ENCODE peak calls at places on chromosomes 5 and 9, in ten cellular contexts. One of them, this sample, is unnamed.

GRCh38 chr9:73042155-73042554 is 89.3 kb upstream of the ALDH1A1 start:
- DNase-seq in astrocyte of the cerebellum: peak; percentile 19
- DNase-seq in kidney epithelial cell: peak; percentile 10
- DNase-seq in transverse colon: no peak
- DNase-seq in GM23338: no peak
- DNase-seq in neural crest cell: no peak
- DNase-seq in left ventricle myocardium inferior: no peak
- DNase-seq in AG04449: no peak
- DNase-seq in MCF 10A: no peak
- DNase-seq in epithelial cell of esophagus: peak; percentile 17
- DNase-seq in this sample: no peak

GRCh38 chr5:80246995-80247729 is 8.7 kb downstream of the SERINC5 start:
- DNase-seq in kidney epithelial cell: peak; percentile 97
- DNase-seq in epithelial cell of esophagus: peak; percentile 99
- DNase-seq in left ventricle myocardium inferior: peak; percentile 32
- DNase-seq in GM23338: peak; percentile 81
- DNase-seq in neural crest cell: no peak
- DNase-seq in transverse colon: peak; percentile 73
- DNase-seq in AG04449: peak; percentile 82
- DNase-seq in MCF 10A: peak; percentile 90
- DNase-seq in astrocyte of the cerebellum: peak; percentile 81
- DNase-seq in this sample: no peak

GRCh38 chr9:28073278-28073677 is 500.0 kb upstream of the C9orf72 start:
- DNase-seq in transverse colon: no peak
- DNase-seq in MCF 10A: peak; percentile 65
- DNase-seq in kidney epithelial cell: peak; percentile 10
- DNase-seq in neural crest cell: peak; percentile 16
- DNase-seq in epithelial cell of esophagus: peak; percentile 69
- DNase-seq in left ventricle myocardium inferior: no peak
- DNase-seq in GM23338: peak; percentile 84
- DNase-seq in AG04449: no peak
- DNase-seq in astrocyte of the cerebellum: peak; percentile 33
- DNase-seq in this sample: no peak

GRCh38 chr5:38149815-38150195 is 108.6 kb upstream of the EGFLAM start:
- DNase-seq in left ventricle myocardium inferior: no peak
- DNase-seq in MCF 10A: no peak
- DNase-seq in kidney epithelial cell: no peak
- DNase-seq in neural crest cell: no peak
- DNase-seq in AG04449: no peak
- DNase-seq in epithelial cell of esophagus: no peak
- DNase-seq in transverse colon: no peak
- DNase-seq in astrocyte of the cerebellum: no peak
- DNase-seq in GM23338: no peak
- DNase-seq in this sample: no peak

GRCh38 chr5:123099514-123100151 is 10.6 kb downstream of the PRDM6 start:
- DNase-seq in astrocyte of the cerebellum: no peak
- DNase-seq in MCF 10A: peak; percentile 67
- DNase-seq in transverse colon: no peak
- DNase-seq in kidney epithelial cell: no peak
- DNase-seq in AG04449: no peak
- DNase-seq in GM23338: peak; percentile 78
- DNase-seq in left ventricle myocardium inferior: no peak
- DNase-seq in neural crest cell: peak; percentile 38
- DNase-seq in epithelial cell of esophagus: no peak
- DNase-seq in this sample: no peak

GRCh38 chr9:130707225-130707976 is 13.8 kb downstream of the EXOSC2 start:
- DNase-seq in GM23338: peak; percentile 90
- DNase-seq in left ventricle myocardium inferior: peak; percentile 38
- DNase-seq in neural crest cell: peak; percentile 69
- DNase-seq in transverse colon: peak; percentile 76
- DNase-seq in MCF 10A: peak; percentile 80
- DNase-seq in kidney epithelial cell: no peak
- DNase-seq in epithelial cell of esophagus: peak; percentile 75
- DNase-seq in AG04449: no peak
- DNase-seq in astrocyte of the cerebellum: peak; percentile 65
- DNase-seq in this sample: peak; percentile 54

GRCh38 chr9:110255064-110255416 is 1.3 kb downstream of the TXN start:
- DNase-seq in transverse colon: peak; percentile 28
- DNase-seq in neural crest cell: no peak
- DNase-seq in astrocyte of the cerebellum: no peak
- DNase-seq in MCF 10A: no peak
- DNase-seq in AG04449: no peak
- DNase-seq in left ventricle myocardium inferior: no peak
- DNase-seq in GM23338: peak; percentile 54
- DNase-seq in kidney epithelial cell: no peak
- DNase-seq in epithelial cell of esophagus: no peak
- DNase-seq in this sample: peak; percentile 56

GRCh38 chr9:104503440-104503839 is 623 bp upstream of the OR13F1 start:
- DNase-seq in neural crest cell: no peak
- DNase-seq in kidney epithelial cell: no peak
- DNase-seq in GM23338: no peak
- DNase-seq in MCF 10A: no peak
- DNase-seq in left ventricle myocardium inferior: no peak
- DNase-seq in epithelial cell of esophagus: no peak
- DNase-seq in AG04449: no peak
- DNase-seq in transverse colon: no peak
- DNase-seq in astrocyte of the cerebellum: no peak
- DNase-seq in this sample: no peak

GRCh38 chr5:142325677-142326479 is 1.1 kb upstream of the SPRY4 start:
- DNase-seq in astrocyte of the cerebellum: no peak
- DNase-seq in MCF 10A: peak; percentile 97
- DNase-seq in GM23338: peak; percentile 94
- DNase-seq in transverse colon: peak; percentile 47
- DNase-seq in kidney epithelial cell: no peak
- DNase-seq in AG04449: no peak
- DNase-seq in neural crest cell: peak; percentile 61
- DNase-seq in left ventricle myocardium inferior: peak; percentile 72
- DNase-seq in epithelial cell of esophagus: peak; percentile 68
- DNase-seq in this sample: peak; percentile 60

GRCh38 chr5:84680908-84681307 is 296.2 kb upstream of the EDIL3 start:
- DNase-seq in GM23338: no peak
- DNase-seq in kidney epithelial cell: no peak
- DNase-seq in transverse colon: no peak
- DNase-seq in left ventricle myocardium inferior: no peak
- DNase-seq in AG04449: no peak
- DNase-seq in epithelial cell of esophagus: peak; percentile 4
- DNase-seq in neural crest cell: no peak
- DNase-seq in astrocyte of the cerebellum: no peak
- DNase-seq in MCF 10A: no peak
- DNase-seq in this sample: no peak

GRCh38 chr5:72394688-72395087 is 74.5 kb downstream of the PTCD2 start:
- DNase-seq in kidney epithelial cell: no peak
- DNase-seq in GM23338: peak; percentile 28
- DNase-seq in MCF 10A: peak; percentile 48
- DNase-seq in AG04449: no peak
- DNase-seq in epithelial cell of esophagus: no peak
- DNase-seq in astrocyte of the cerebellum: no peak
- DNase-seq in left ventricle myocardium inferior: no peak
- DNase-seq in neural crest cell: no peak
- DNase-seq in transverse colon: peak; percentile 11
- DNase-seq in this sample: no peak
- TF ChIP-seq CTCF in kidney epithelial cell: peak; percentile 41
- TF ChIP-seq CTCF in GM23338: peak; percentile 66
- TF ChIP-seq CTCF in MCF 10A: no peak
- TF ChIP-seq CTCF in AG04449: peak; percentile 13
- TF ChIP-seq CTCF in epithelial cell of esophagus: peak; percentile 43
- TF ChIP-seq CTCF in astrocyte of the cerebellum: peak; percentile 19
- TF ChIP-seq CTCF in left ventricle myocardium inferior: peak; percentile 55
- TF ChIP-seq CTCF in neural crest cell: peak; percentile 17
- TF ChIP-seq CTCF in transverse colon: peak; percentile 12
- TF ChIP-seq CTCF in this sample: no peak

GRCh38 chr5:135159626-135160025 is 125.6 kb upstream of the PITX1 start:
- DNase-seq in MCF 10A: no peak
- DNase-seq in transverse colon: no peak
- DNase-seq in astrocyte of the cerebellum: no peak
- DNase-seq in epithelial cell of esophagus: no peak
- DNase-seq in left ventricle myocardium inferior: no peak
- DNase-seq in neural crest cell: no peak
- DNase-seq in AG04449: no peak
- DNase-seq in kidney epithelial cell: no peak
- DNase-seq in GM23338: no peak
- DNase-seq in this sample: no peak

GRCh38 chr5:135163391-135163790 is 129.4 kb upstream of the PITX1 start:
- DNase-seq in left ventricle myocardium inferior: no peak
- DNase-seq in kidney epithelial cell: no peak
- DNase-seq in MCF 10A: no peak
- DNase-seq in astrocyte of the cerebellum: no peak
- DNase-seq in neural crest cell: no peak
- DNase-seq in AG04449: no peak
- DNase-seq in GM23338: no peak
- DNase-seq in transverse colon: no peak
- DNase-seq in epithelial cell of esophagus: no peak
- DNase-seq in this sample: no peak

GRCh38 chr5:135160036-135160675 is 126.1 kb upstream of the PITX1 start:
- DNase-seq in astrocyte of the cerebellum: no peak
- DNase-seq in left ventricle myocardium inferior: no peak
- DNase-seq in epithelial cell of esophagus: no peak
- DNase-seq in MCF 10A: no peak
- DNase-seq in GM23338: no peak
- DNase-seq in neural crest cell: no peak
- DNase-seq in AG04449: no peak
- DNase-seq in kidney epithelial cell: no peak
- DNase-seq in transverse colon: no peak
- DNase-seq in this sample: no peak

GRCh38 chr5:135163964-135164363 is 129.9 kb upstream of the PITX1 start:
- DNase-seq in transverse colon: no peak
- DNase-seq in epithelial cell of esophagus: no peak
- DNase-seq in left ventricle myocardium inferior: no peak
- DNase-seq in MCF 10A: no peak
- DNase-seq in GM23338: no peak
- DNase-seq in astrocyte of the cerebellum: no peak
- DNase-seq in kidney epithelial cell: no peak
- DNase-seq in AG04449: no peak
- DNase-seq in neural crest cell: no peak
- DNase-seq in this sample: no peak

DNA sequence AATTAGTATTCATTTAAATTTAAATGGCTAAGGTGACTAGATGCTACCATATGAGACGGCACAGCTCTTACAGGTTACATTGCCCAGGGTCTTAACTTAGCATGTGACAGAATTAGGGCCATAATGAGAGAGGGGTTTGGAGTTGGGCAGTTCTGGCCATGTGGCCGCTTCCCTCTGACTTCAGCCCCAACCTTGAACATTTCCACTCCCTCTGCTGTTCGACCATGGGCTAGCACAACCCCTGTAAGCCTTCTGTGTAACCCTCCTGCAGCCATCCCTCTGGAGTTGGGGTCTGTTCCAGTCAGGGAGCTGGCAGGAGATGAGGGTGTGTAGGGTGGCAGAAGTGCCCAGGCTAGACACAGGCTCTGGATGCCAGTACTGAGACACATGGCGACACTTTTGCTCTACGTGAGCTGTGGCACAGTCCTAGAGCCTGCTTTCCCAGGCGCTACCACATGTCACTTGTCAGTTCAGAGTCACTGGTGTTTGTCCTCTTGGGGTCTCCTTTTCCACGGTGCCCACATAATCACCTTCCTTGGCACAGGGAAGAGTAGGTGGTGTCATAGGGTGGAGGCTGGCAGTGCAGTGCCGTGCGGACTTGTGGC is 128.7 kb upstream of the PITX1 start:
- DNase-seq in left ventricle myocardium inferior: no peak
- DNase-seq in GM23338: peak; percentile 10
- DNase-seq in kidney epithelial cell: no peak
- DNase-seq in MCF 10A: no peak
- DNase-seq in neural crest cell: no peak
- DNase-seq in epithelial cell of esophagus: no peak
- DNase-seq in AG04449: no peak
- DNase-seq in transverse colon: no peak
- DNase-seq in astrocyte of the cerebellum: no peak
- DNase-seq in this sample: no peak
- TF ChIP-seq CTCF in left ventricle myocardium inferior: no peak
- TF ChIP-seq CTCF in GM23338: peak; percentile 34
- TF ChIP-seq CTCF in kidney epithelial cell: no peak
- TF ChIP-seq CTCF in MCF 10A: no peak
- TF ChIP-seq CTCF in neural crest cell: no peak
- TF ChIP-seq CTCF in epithelial cell of esophagus: no peak
- TF ChIP-seq CTCF in AG04449: peak; percentile 26
- TF ChIP-seq CTCF in transverse colon: no peak
- TF ChIP-seq CTCF in astrocyte of the cerebellum: no peak
- TF ChIP-seq CTCF in this sample: no peak

DNA sequence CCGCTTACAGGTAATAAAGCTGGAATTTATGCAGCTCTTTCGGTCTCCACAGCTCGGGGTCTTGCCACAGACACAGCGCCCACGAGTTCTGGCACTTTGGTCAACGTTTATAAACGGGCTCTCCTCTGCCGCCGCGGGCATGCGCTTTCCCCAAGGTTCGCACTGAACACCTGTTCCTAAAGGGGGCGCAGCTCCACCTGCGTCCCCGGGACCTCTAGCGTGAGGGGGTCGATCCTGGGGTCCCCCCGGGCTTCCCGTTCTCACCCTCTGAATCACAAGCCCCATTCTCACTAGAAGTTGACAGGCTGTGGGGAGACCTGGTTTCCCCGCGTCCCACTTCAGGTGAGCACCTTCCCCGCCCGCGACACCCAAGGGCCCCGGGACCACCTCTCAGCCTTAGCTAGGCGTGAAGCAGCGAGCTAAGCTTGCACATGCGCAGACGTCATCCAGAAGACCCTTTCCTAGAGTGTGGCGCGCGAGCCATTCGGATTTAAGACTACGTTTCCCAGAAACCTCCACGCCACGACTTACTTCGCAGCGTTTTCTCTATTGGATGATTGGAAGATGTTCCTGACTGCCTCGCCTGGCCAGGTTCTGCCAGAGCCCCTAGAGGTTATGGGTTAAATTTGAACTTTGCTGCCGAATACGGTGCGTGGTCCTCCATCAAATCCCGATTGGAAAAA is 21.3 kb upstream of the ZNF782 start:
- DNase-seq in MCF 10A: peak; percentile 87
- DNase-seq in transverse colon: peak; percentile 74
- DNase-seq in epithelial cell of esophagus: peak; percentile 71
- DNase-seq in AG04449: no peak
- DNase-seq in GM23338: peak; percentile 100
- DNase-seq in left ventricle myocardium inferior: peak; percentile 25
- DNase-seq in kidney epithelial cell: peak; percentile 63
- DNase-seq in neural crest cell: peak; percentile 80
- DNase-seq in astrocyte of the cerebellum: peak; percentile 72
- DNase-seq in this sample: peak; percentile 81
- TF ChIP-seq CTCF in MCF 10A: peak; percentile 21
- TF ChIP-seq CTCF in transverse colon: no peak
- TF ChIP-seq CTCF in epithelial cell of esophagus: peak; percentile 29
- TF ChIP-seq CTCF in AG04449: no peak
- TF ChIP-seq CTCF in GM23338: peak; percentile 83
- TF ChIP-seq CTCF in left ventricle myocardium inferior: peak; percentile 20
- TF ChIP-seq CTCF in kidney epithelial cell: peak; percentile 59
- TF ChIP-seq CTCF in neural crest cell: peak; percentile 55
- TF ChIP-seq CTCF in astrocyte of the cerebellum: peak; percentile 28
- TF ChIP-seq CTCF in this sample: no peak

GRCh38 chr9:119372951-119373350 is 3.7 kb upstream of the BRINP1 start:
- DNase-seq in GM23338: no peak
- DNase-seq in left ventricle myocardium inferior: no peak
- DNase-seq in AG04449: no peak
- DNase-seq in transverse colon: no peak
- DNase-seq in astrocyte of the cerebellum: no peak
- DNase-seq in neural crest cell: no peak
- DNase-seq in MCF 10A: no peak
- DNase-seq in kidney epithelial cell: no peak
- DNase-seq in epithelial cell of esophagus: no peak
- DNase-seq in this sample: no peak

GRCh38 chr9:119370816-119371215 is 1.6 kb upstream of the BRINP1 start:
- DNase-seq in left ventricle myocardium inferior: peak; percentile 33
- DNase-seq in kidney epithelial cell: no peak
- DNase-seq in AG04449: no peak
- DNase-seq in neural crest cell: peak; percentile 75
- DNase-seq in astrocyte of the cerebellum: peak; percentile 16
- DNase-seq in GM23338: peak; percentile 87
- DNase-seq in epithelial cell of esophagus: peak; percentile 52
- DNase-seq in MCF 10A: peak; percentile 34
- DNase-seq in transverse colon: peak; percentile 7
- DNase-seq in this sample: peak; percentile 59

GRCh38 chr9:119375892-119376291 is 6.7 kb upstream of the BRINP1 start:
- DNase-seq in GM23338: peak; percentile 87
- DNase-seq in astrocyte of the cerebellum: no peak
- DNase-seq in neural crest cell: peak; percentile 44
- DNase-seq in epithelial cell of esophagus: peak; percentile 33
- DNase-seq in AG04449: no peak
- DNase-seq in MCF 10A: peak; percentile 62
- DNase-seq in transverse colon: peak; percentile 9
- DNase-seq in kidney epithelial cell: no peak
- DNase-seq in left ventricle myocardium inferior: no peak
- DNase-seq in this sample: no peak
- TF ChIP-seq CTCF in GM23338: peak; percentile 84
- TF ChIP-seq CTCF in astrocyte of the cerebellum: peak; percentile 29
- TF ChIP-seq CTCF in neural crest cell: peak; percentile 68
- TF ChIP-seq CTCF in epithelial cell of esophagus: no peak
- TF ChIP-seq CTCF in AG04449: no peak
- TF ChIP-seq CTCF in MCF 10A: peak; percentile 36
- TF ChIP-seq CTCF in transverse colon: peak; percentile 12
- TF ChIP-seq CTCF in kidney epithelial cell: peak; percentile 48
- TF ChIP-seq CTCF in left ventricle myocardium inferior: peak; percentile 47
- TF ChIP-seq CTCF in this sample: peak; percentile 38